ENCODE peak calls at places on chromosomes 5 and 9, in four cellular contexts. H is amygdala, R is frontal cortex, T is NCI-H1092 treated with DMSO at 0.1 percent for 48 hours. E is an unnamed sample.

GRCh38 chr5:74149395-74149794 is 491.1 kb downstream of the ENC1 start:
- DNase-seq in H (no peak), R (no peak), T (peak), E (no peak)

GRCh38 chr5:96868603-96869371 is 7.5 kb upstream of the ERAP2 start:
- DNase-seq in H (no peak), R (peak), T (peak), E (no peak)

GRCh38 chr9:98438701-98439100 is 183.3 kb upstream of the TBC1D2 start:
- DNase-seq in H (no peak), R (no peak), T (no peak), E (peak)

GRCh38 chr9:6811436-6811835 is 53.7 kb downstream of the KDM4C start:
- DNase-seq in H (no peak), R (no peak), T (no peak), E (no peak)

GRCh38 chr9:127634698-127635097 is 22.6 kb downstream of the STXBP1 start:
- DNase-seq in H (no peak), R (no peak), T (no peak), E (no peak)

GRCh38 chr9:109031241-109031640 is 17.9 kb upstream of the CTNNAL1 start:
- DNase-seq in H (no peak), R (no peak), T (no peak), E (no peak)

GRCh38 chr9:70479880-70480291 is 65.4 kb upstream of the KLF9 start:
- DNase-seq in H (no peak), R (no peak), T (peak), E (no peak)

GRCh38 chr5:168020522-168021294 is 270.7 kb upstream of the WWC1 start:
- DNase-seq in H (no peak), R (no peak), T (no peak), E (no peak)

GRCh38 chr5:87383216-87383615 is 29.5 kb downstream of the CCNH start:
- DNase-seq in H (no peak), R (no peak), T (no peak), E (no peak)

GRCh38 chr5:1005904-1006655 is 2.5 kb upstream of the NKD2 start:
- DNase-seq in H (no peak), R (no peak), T (no peak), E (no peak)

GRCh38 chr5:132759114-132760042 is 12.2 kb downstream of the CCNI2 start:
- DNase-seq in H (no peak), R (no peak), T (no peak), E (no peak)

E was measured in hippocampal formation.